ENCODE peak calls at places on chromosomes 13 and 19, in six cellular contexts. I, O, U, S, E and Z are unnamed samples.
A peak's percentile ranks its signal among the peaks of the same experiment; 100 is the strongest.

GRCh38 chr19:55694241-55694655 is 19.2 kb downstream of the EPN1 start:
- DNase-seq in I (no peak), O (no peak), U (no peak), S (no peak), E (no peak), Z (peak; percentile 13)

GRCh38 chr19:41411682-41412265 is 14.2 kb downstream of the BCKDHA start:
- DNase-seq in I (no peak), O (peak; percentile 80), U (no peak), S (no peak), E (no peak), Z (no peak)

GRCh38 chr13:32581177-32581786 is 5.0 kb upstream of the PDS5B start:
- DNase-seq in I (peak; percentile 47), O (no peak), U (peak; percentile 64), S (no peak), E (no peak), Z (no peak)

GRCh38 chr13:24220086-24220703 is 59.7 kb downstream of the SPATA13 start:
- DNase-seq in I (peak; percentile 88), O (no peak), U (peak; percentile 90), S (peak; percentile 55), E (peak; percentile 40), Z (no peak)

GRCh38 chr19:4362871-4363545 is 19.6 kb downstream of the MPND start:
- DNase-seq in I (no peak), O (no peak), U (no peak), S (no peak), E (no peak), Z (no peak)

GRCh38 chr13:113749956-113750355 is 9.1 kb upstream of the TMEM255B start:
- DNase-seq in I (no peak), O (no peak), U (no peak), S (no peak), E (no peak), Z (no peak)

GRCh38 chr13:52933547-52934167 is 85.2 kb upstream of the PCDH8 start:
- DNase-seq in I (no peak), O (no peak), U (no peak), S (no peak), E (no peak), Z (no peak)

GRCh38 chr13:97141564-97142005 is 80.5 kb upstream of the MBNL2 start:
- DNase-seq in I (peak; percentile 94), O (no peak), U (peak; percentile 86), S (peak; percentile 76), E (no peak), Z (no peak)

GRCh38 chr13:79781829-79782540 is 301.0 kb downstream of the NDFIP2 start:
- DNase-seq in I (peak; percentile 55), O (no peak), U (no peak), S (no peak), E (no peak), Z (no peak)

GRCh38 chr19:3213159-3213558 is 11.3 kb upstream of the CELF5 start:
- DNase-seq in I (no peak), O (no peak), U (no peak), S (no peak), E (no peak), Z (no peak)

GRCh38 chr19:35712910-35713845 is 4.6 kb upstream of the KMT2B start:
- DNase-seq in I (no peak), O (no peak), U (no peak), S (no peak), E (peak; percentile 82), Z (no peak)

GRCh38 chr13:75312884-75313520 is 169.0 kb downstream of the TBC1D4 start:
- DNase-seq in I (no peak), O (no peak), U (no peak), S (no peak), E (no peak), Z (no peak)

GRCh38 chr13:112622375-112622774 is 34.4 kb upstream of the TUBGCP3 start:
- DNase-seq in I (no peak), O (no peak), U (no peak), S (no peak), E (no peak), Z (no peak)
- H3K27ac ChIP-seq in I (no peak overlapping the region), O (no peak overlapping the region), U (no peak overlapping the region), S (no peak overlapping the region), E (no peak overlapping the region), Z (no peak overlapping the region)

GRCh38 chr19:607301-608154 is 17.8 kb downstream of the HCN2 start:
- DNase-seq in I (no peak), O (no peak), U (no peak), S (no peak), E (no peak), Z (no peak)
- H3K4me1 ChIP-seq in I (peaks cover 10% of the 10 kb centered on the region), O (peaks cover 36% of the 10 kb centered on the region), U (peaks cover 9% of the 10 kb centered on the region), S (peaks cover 39% of the 10 kb centered on the region), E (no peaks in the 10 kb centered on the region), Z (peaks cover 6% of the 10 kb centered on the region)

GRCh38 chr19:8512115-8512967 is 1.6 kb downstream of the ZNF414 start:
- DNase-seq in I (no peak), O (no peak), U (no peak), S (no peak), E (no peak), Z (no peak)

GRCh38 chr19:8512991-8513686 is 828 bp downstream of the ZNF414 start:
- DNase-seq in I (no peak), O (no peak), U (no peak), S (no peak), E (no peak), Z (no peak)

GRCh38 chr19:8510589-8511115 is 3.3 kb downstream of the ZNF414 start:
- DNase-seq in I (no peak), O (no peak), U (no peak), S (no peak), E (no peak), Z (no peak)

GRCh38 chr19:8513687-8514504 is at the start of gene ZNF414:
- DNase-seq in I (peak; percentile 95), O (peak; percentile 98), U (peak; percentile 95), S (peak; percentile 96), E (peak; percentile 99), Z (peak; percentile 94)

GRCh38 chr19:8511573-8512101 is 2.3 kb downstream of the ZNF414 start:
- DNase-seq in I (no peak), O (no peak), U (no peak), S (no peak), E (no peak), Z (no peak)
- TF ChIP-seq CTCF in I (no peak), O (no peak), U (no peak), S (no peak), E (no peak), Z (no peak)

DNA sequence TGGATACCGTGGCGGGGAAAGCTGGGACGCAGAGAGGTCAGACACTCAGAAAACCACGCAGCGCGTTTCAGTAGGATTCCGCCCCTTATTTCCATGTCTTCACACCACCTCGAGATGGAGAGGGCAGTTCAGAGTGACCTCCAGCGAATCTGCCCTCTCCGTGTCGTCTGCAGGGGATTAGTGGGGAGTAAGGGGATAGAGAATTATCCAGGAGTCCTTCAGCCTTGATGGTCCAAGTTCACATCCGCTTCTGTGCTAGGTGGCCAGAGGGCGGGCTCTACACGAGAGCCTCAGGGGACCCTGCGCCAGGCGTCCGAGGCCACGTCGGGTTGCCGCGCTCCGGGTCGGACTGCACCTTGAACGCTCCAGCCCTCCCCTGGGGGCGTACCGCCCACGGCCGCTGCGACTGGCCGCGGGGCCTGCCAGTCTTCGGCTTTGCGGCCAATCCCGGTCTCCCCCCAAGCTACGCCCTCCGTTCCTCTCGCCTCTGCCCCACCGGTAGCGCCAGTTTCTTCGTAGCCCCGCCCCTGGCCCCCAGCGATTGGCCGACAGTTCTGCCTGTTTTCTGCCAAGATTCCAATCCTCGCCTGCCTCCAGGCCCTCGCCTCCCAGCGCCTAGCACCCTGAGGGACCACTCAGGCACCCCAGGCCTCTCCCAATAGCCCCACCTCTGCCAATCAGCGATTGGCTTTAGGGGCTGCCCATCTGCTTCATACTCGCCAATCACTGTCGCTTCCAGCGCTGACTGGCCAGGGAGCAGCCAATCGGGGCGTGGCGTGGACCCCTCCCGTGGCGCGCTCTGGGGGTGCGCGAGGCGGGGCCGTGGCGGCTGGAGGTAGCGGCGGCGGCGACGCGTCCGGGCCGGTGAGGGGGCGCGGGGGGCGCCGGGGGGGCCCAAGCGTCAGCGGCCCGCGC is at the start of gene SLC25A42:
- DNase-seq in I (peak; percentile 99), O (peak; percentile 100), U (peak; percentile 100), S (peak; percentile 99), E (peak; percentile 97), Z (peak; percentile 99)
- H3K27ac ChIP-seq in I (peak within 1 kb of the TSS; percentile 13), O (peak within 1 kb of the TSS; percentile 94), U (peak within 1 kb of the TSS; percentile 47), S (peak within 1 kb of the TSS; percentile 63), E (peak within 1 kb of the TSS; percentile 77), Z (peak within 1 kb of the TSS; percentile 85)

GRCh38 chr19:49113762-49114629 is at the start of gene LIN7B:
- DNase-seq in I (peak; percentile 54), O (peak; percentile 71), U (peak; percentile 49), S (peak; percentile 70), E (peak; percentile 55), Z (peak; percentile 47)
- H3K4me1 ChIP-seq in I (peaks cover 8% of the 10 kb centered on the region), O (peaks cover 57% of the 10 kb centered on the region), U (peaks cover 6% of the 10 kb centered on the region), S (peaks cover 20% of the 10 kb centered on the region), E (peaks cover 11% of the 10 kb centered on the region), Z (peaks cover 42% of the 10 kb centered on the region)

DNA sequence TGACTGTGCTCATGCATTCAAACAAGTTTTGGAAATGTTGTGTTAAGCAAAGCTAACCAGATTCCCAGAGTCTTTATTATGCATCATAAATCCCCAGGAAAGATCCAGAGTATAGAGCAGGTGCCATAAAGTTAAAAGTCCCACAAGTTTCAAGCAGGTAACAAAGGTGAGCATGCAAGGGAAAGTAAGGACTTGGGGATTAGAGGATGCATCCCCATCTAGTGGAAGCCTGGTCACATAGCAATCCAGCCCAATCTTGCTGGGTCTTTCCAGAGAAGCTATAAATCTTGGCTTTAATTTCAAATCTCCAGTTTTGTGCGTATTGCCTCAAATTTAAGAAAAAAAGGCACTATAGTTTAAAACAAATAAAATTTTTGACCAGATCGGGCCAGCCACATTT is 72.7 kb downstream of the ZNF254 start:
- DNase-seq in I (peak; percentile 17), O (no peak), U (peak; percentile 3), S (no peak), E (no peak), Z (no peak)
- TF ChIP-seq CTCF in I (peak; percentile 38), O (peak; percentile 44), U (peak; percentile 35), S (no peak), E (no peak), Z (no peak)

DNA sequence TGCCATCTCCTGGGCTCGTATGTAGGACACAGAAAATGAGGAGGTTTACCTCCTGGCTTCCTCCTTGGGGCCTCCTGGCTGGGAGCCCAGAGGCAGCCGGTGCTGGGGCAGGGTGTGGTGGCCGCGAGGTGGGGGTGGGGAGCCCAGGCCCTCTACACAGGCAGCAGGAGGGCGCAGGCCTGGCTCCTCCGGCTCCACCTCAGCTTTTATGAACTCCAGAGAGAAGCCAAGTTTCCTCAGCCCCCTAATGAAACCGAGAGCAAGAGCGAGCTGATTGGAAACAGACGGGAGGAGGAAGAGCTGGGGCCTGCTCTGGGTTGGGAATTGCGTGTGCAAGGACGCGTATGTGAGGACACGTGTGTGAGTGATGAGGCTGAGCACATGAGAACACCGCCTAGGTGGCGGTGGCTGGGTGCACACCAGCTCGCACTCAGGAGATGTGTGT is 23.1 kb downstream of the LYL1 start:
- DNase-seq in I (peak; percentile 50), O (no peak), U (peak; percentile 80), S (peak; percentile 66), E (no peak), Z (no peak)
- H3K27ac ChIP-seq in I (peak overlapping the region; percentile 0), O (peak overlapping the region; percentile 86), U (peak overlapping the region; percentile 50), S (peak overlapping the region; percentile 59), E (peak overlapping the region; percentile 73), Z (peak overlapping the region; percentile 79)